ENCODE peak calls at places on chromosomes 13 and 19, in ten cellular contexts. A is cardiac fibroblast, T is gastrocnemius medialis, B is body of pancreas, K is AG10803, Q is SK-N-SH, I is HepG2, S is GM06990, J is GM23338, E is uterus. F is an unnamed sample.

GRCh38 chr13:108919036-108919907 is 289.9 kb downstream of the MYO16 start:
- DNase-seq in A (peak; percentile 46), T (no peak), B (peak; percentile 18), K (peak; percentile 48), Q (no peak), I (no peak), S (no peak), J (no peak), E (no peak), F (no peak)

GRCh38 chr13:50866817-50867640 is 23.5 kb upstream of the DLEU7 start:
- DNase-seq in A (no peak), T (no peak), B (no peak), K (peak; percentile 1), Q (no peak), I (no peak), S (no peak), J (no peak), E (no peak), F (no peak)

GRCh38 chr19:34428549-34429285 is 536 bp downstream of the UBA2 start:
- DNase-seq in A (peak; percentile 33), T (peak; percentile 85), B (peak; percentile 39), K (peak; percentile 50), Q (peak; percentile 47), I (peak; percentile 2), S (no peak), J (peak; percentile 37), E (no peak), F (peak; percentile 61)

GRCh38 chr13:100340865-100341264 is 247.7 kb downstream of the GGACT start:
- DNase-seq in A (no peak), T (no peak), B (no peak), K (no peak), Q (no peak), I (no peak), S (no peak), J (no peak), E (no peak), F (no peak)

GRCh38 chr19:3975637-3976087 is 4.8 kb upstream of the DAPK3 start:
- DNase-seq in A (no peak), T (peak; percentile 21), B (no peak), K (no peak), Q (no peak), I (no peak), S (no peak), J (peak; percentile 22), E (no peak), F (no peak)

GRCh38 chr19:19459099-19459498 is 53.6 kb downstream of the GATAD2A start:
- DNase-seq in A (peak; percentile 45), T (no peak), B (no peak), K (peak; percentile 44), Q (no peak), I (no peak), S (no peak), J (no peak), E (no peak), F (no peak)

GRCh38 chr13:113659337-113659736 is 1.3 kb upstream of the ATP4B start:
- DNase-seq in A (no peak), T (no peak), B (peak; percentile 1), K (no peak), Q (no peak), I (no peak), S (no peak), J (no peak), E (peak; percentile 1), F (no peak)

GRCh38 chr13:113636266-113636963 is 21.6 kb downstream of the ATP4B start:
- DNase-seq in A (no peak), T (no peak), B (no peak), K (no peak), Q (no peak), I (no peak), S (no peak), J (no peak), E (no peak), F (no peak)

GRCh38 chr13:112576191-112576590 is 11.8 kb downstream of the TUBGCP3 start:
- DNase-seq in A (no peak), T (no peak), B (no peak), K (no peak), Q (no peak), I (no peak), S (no peak), J (no peak), E (no peak), F (no peak)

GRCh38 chr13:112748947-112749346 is 59.1 kb downstream of the ATP11A start:
- DNase-seq in A (no peak), T (peak; percentile 53), B (peak; percentile 41), K (peak; percentile 41), Q (no peak), I (no peak), S (no peak), J (no peak), E (peak; percentile 61), F (no peak)

GRCh38 chr13:99968521-99969367 is 2.8 kb downstream of the ZIC5 start:
- DNase-seq in A (no peak), T (no peak), B (no peak), K (no peak), Q (peak; percentile 67), I (no peak), S (no peak), J (peak; percentile 68), E (no peak), F (peak; percentile 70)

DNA sequence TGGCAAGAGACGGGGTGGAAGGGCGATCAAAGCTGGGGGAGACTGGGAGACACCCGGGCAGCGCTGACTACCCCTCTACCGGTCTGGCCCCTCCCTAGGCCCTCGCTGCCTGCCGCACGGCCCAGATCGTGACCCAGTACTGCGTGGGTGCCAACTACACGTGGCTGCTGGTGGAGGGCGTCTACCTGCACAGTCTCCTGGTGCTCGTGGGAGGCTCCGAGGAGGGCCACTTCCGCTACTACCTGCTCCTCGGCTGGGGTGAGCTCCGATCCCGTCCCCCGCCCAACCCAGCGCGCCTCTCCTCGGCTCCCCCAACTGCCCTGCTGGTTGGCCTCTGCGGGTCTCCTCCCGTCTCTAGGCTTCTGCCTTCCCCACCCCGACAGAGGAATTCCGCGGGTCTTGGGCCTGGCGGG is 8.8 kb downstream of the GIPR start:
- DNase-seq in A (no peak), T (no peak), B (peak; percentile 61), K (no peak), Q (no peak), I (no peak), S (no peak), J (peak; percentile 87), E (no peak), F (no peak)
- H3K4me3 ChIP-seq in A (peak overlapping the region; percentile 39), T (no peak overlapping the region), B (peak overlapping the region; percentile 23), K (peak overlapping the region; percentile 22), Q (no peak overlapping the region), I (peak overlapping the region; percentile 85), S (peak overlapping the region; percentile 55), J (peak overlapping the region; percentile 71), E (no peak overlapping the region), F (peak overlapping the region; percentile 45)

GRCh38 chr19:2253106-2254051 is 2.8 kb downstream of the JSRP1 start:
- DNase-seq in A (no peak), T (no peak), B (no peak), K (no peak), Q (peak; percentile 58), I (peak; percentile 45), S (no peak), J (peak; percentile 87), E (no peak), F (peak; percentile 83)

GRCh38 chr19:2254052-2254872 is 2.0 kb downstream of the JSRP1 start:
- DNase-seq in A (no peak), T (peak; percentile 54), B (no peak), K (no peak), Q (peak; percentile 45), I (peak; percentile 64), S (no peak), J (peak; percentile 89), E (no peak), F (peak; percentile 84)

GRCh38 chr19:2259331-2259730 is 3.1 kb upstream of the JSRP1 start:
- DNase-seq in A (peak; percentile 70), T (no peak), B (no peak), K (no peak), Q (no peak), I (no peak), S (no peak), J (no peak), E (no peak), F (no peak)

GRCh38 chr19:2255112-2255845 is 938 bp downstream of the JSRP1 start:
- DNase-seq in A (no peak), T (peak; percentile 89), B (no peak), K (no peak), Q (peak; percentile 78), I (no peak), S (no peak), J (no peak), E (no peak), F (no peak)

DNA sequence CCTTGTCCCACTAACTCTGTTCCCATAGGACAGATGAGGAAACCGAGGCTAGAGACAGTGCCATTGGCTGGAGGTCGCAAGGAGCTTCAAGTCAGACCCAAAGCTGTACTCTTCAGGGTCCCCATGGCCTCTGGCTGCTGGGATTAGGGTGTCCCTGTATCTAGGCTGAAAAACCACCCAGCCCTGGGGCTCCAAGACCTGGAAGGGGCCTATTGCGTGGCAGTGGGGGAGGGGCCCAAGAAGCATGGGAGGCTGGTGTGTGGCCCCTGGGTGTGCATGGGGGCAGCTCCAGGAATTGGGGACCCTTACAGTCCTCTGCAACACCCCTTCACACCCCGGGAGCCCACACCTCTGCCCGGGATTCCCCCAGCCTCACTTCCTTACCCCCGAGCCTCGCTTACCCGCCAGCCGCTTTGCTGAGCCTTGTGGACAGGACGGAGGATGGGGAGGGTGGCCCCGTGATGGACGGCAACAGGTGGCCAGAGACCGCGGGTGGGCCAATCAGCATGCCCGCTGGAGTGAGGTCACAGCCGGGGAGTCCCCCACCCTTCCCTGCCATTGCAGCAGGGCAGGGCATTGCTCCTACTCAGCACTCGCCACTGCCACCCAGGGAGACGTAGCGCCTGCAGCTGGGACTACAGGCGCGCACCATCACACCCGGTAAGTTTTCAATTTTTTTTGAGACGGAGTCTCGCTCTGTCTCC is at the start of gene JSRP1:
- DNase-seq in A (no peak), T (peak; percentile 98), B (no peak), K (no peak), Q (peak; percentile 94), I (no peak), S (peak; percentile 49), J (peak; percentile 56), E (no peak), F (no peak)
- H3K4me3 ChIP-seq in A (no peak within 1 kb of the TSS), T (peak within 1 kb of the TSS; percentile 77), B (no peak within 1 kb of the TSS), K (no peak within 1 kb of the TSS), Q (no peak within 1 kb of the TSS), I (no peak within 1 kb of the TSS), S (peak within 1 kb of the TSS; percentile 52), J (no peak within 1 kb of the TSS), E (no peak within 1 kb of the TSS), F (no peak within 1 kb of the TSS)

DNA sequence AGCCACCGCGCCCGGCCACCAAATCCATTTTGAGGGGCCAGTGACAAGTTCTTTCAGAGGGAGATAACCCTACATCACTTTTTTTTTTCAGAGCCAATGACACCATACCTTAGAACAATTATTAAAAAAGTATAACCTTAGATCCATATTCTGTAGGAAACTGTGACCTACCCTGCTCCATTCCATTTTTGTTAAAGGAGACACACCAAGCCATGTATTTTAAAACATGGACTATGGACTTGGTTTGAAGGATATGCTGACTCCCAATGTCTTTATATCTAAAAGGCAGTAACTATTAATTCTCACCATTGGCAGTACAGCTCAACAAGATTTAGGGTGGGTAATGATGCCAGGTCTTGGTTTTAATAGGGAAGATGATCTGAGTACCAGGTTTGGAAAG is 1.1 kb downstream of the GSK3A start:
- DNase-seq in A (no peak), T (no peak), B (no peak), K (no peak), Q (no peak), I (no peak), S (no peak), J (no peak), E (no peak), F (no peak)
- H3K4me3 ChIP-seq in A (peak overlapping the region; percentile 58), T (peak overlapping the region; percentile 77), B (no peak overlapping the region), K (peak overlapping the region; percentile 67), Q (peak overlapping the region; percentile 62), I (peak overlapping the region; percentile 79), S (peak overlapping the region; percentile 94), J (peak overlapping the region; percentile 87), E (peak overlapping the region; percentile 81), F (peak overlapping the region; percentile 92)

GRCh38 chr19:45448425-45448756 is 19.4 kb upstream of the FOSB start:
- DNase-seq in A (no peak), T (no peak), B (no peak), K (no peak), Q (no peak), I (no peak), S (no peak), J (no peak), E (no peak), F (no peak)
- H3K4me3 ChIP-seq in A (no peak overlapping the region), T (no peak overlapping the region), B (no peak overlapping the region), K (no peak overlapping the region), Q (no peak overlapping the region), I (no peak overlapping the region), S (no peak overlapping the region), J (no peak overlapping the region), E (no peak overlapping the region), F (no peak overlapping the region)

F was measured in neural progenitor cell.